ENCODE peak calls at places on chromosomes 12 and 14, in five cellular contexts. G is neural progenitor cell, E is fibroblast of the aortic adventitia, T is heart right ventricle, N is left lung. F is an unnamed sample.

GRCh38 chr12:58593557-58594304 is 326.6 kb downstream of the LRIG3 start:
- DNase-seq in T (no peak), E (peak), G (no peak), N (no peak), F (no peak)

GRCh38 chr12:124759841-124760508 is 103.7 kb downstream of the SCARB1 start:
- DNase-seq in N (no peak), E (no peak), G (no peak), T (no peak), F (no peak)

GRCh38 chr12:12890815-12891645 is at the start of gene GPRC5A:
- DNase-seq in T (peak), N (peak), E (peak), G (peak), F (peak)

GRCh38 chr12:67069451-67070306 is 199.5 kb upstream of the CAND1 start:
- DNase-seq in E (no peak), N (peak), T (no peak), G (peak), F (no peak)

GRCh38 chr14:59428581-59429012 is 36.6 kb downstream of the GPR135 start:
- DNase-seq in T (no peak), E (peak), N (no peak), G (no peak), F (peak)

GRCh38 chr12:66268562-66268961 is 33.7 kb upstream of the HELB start:
- DNase-seq in E (no peak), T (no peak), N (no peak), G (no peak), F (no peak)

GRCh38 chr12:65996146-65996545 is 134.4 kb downstream of the LLPH start:
- DNase-seq in E (no peak), G (no peak), T (no peak), N (no peak), F (no peak)

GRCh38 chr12:111462134-111462821 is 56.6 kb downstream of the SH2B3 start:
- DNase-seq in G (no peak), N (no peak), T (no peak), E (peak), F (peak)

GRCh38 chr14:81400852-81401251 is 728 bp upstream of the STON2 start:
- DNase-seq in E (peak), N (no peak), G (peak), T (peak), F (peak)

GRCh38 chr12:100995201-100995600 is 200.6 kb downstream of the ANO4 start:
- DNase-seq in N (no peak), T (no peak), G (peak), E (peak), F (peak)

GRCh38 chr14:62743569-62743968 is 301.7 kb downstream of the KCNH5 start:
- DNase-seq in G (no peak), N (no peak), E (no peak), T (no peak), F (no peak)

GRCh38 chr12:27158322-27158721 is 75.9 kb upstream of the C12orf71 start:
- DNase-seq in G (peak), E (no peak), T (no peak), N (no peak), F (no peak)

GRCh38 chr14:50347521-50347920 is 35.4 kb downstream of the DMAC2L start:
- DNase-seq in E (peak), G (no peak), N (no peak), T (no peak), F (peak)

GRCh38 chr14:92927396-92928257 is 4.7 kb downstream of the CHGA start:
- DNase-seq in E (no peak), G (no peak), N (peak), T (no peak), F (no peak)

GRCh38 chr12:25557830-25558436 is 4.8 kb upstream of the LMNTD1 start:
- DNase-seq in N (no peak), T (no peak), G (peak), E (peak), F (peak)

GRCh38 chr12:92021665-92022033 is 124.0 kb downstream of the BTG1 start:
- DNase-seq in E (no peak), T (no peak), G (peak), N (no peak), F (no peak)

GRCh38 chr12:50403001-50403440 is 2.3 kb downstream of the LARP4 start:
- DNase-seq in N (no peak), T (no peak), E (no peak), G (no peak), F (no peak)
- H3K4me3 ChIP-seq in N (peak), T (peak), E (peak), G (peak), F (peak)

DNA sequence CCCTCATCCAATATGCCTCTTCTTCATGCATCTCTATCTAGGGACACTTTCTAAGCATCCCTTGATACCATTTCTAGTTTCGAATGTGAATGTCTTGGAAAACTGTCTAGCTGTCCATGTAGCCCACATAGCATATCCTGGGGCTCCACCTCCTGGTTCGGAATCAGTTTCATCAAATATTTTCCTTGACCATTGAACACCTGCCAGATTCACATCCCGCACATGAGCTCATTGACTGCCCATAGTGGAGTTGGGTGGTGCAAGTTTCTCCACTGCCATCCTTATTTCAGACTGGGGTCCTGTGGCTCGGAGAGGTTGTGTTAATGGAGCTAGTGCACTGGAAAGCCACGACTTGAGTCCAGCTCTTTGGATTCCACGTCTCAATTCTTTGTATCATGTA is 58.6 kb upstream of the TMEM263 start:
- DNase-seq in N (no peak), G (no peak), T (no peak), E (peak), F (peak)
- TF ChIP-seq CTCF in N (no peak), G (no peak), T (no peak), E (no peak), F (no peak)

GRCh38 chr14:20652996-20653975 is 11.8 kb upstream of the OR6S1 start:
- DNase-seq in E (peak), G (peak), N (peak), T (no peak), F (peak)
- H3K4me3 ChIP-seq in E (peak), G (peak), N (no peak), T (no peak), F (peak)

DNA sequence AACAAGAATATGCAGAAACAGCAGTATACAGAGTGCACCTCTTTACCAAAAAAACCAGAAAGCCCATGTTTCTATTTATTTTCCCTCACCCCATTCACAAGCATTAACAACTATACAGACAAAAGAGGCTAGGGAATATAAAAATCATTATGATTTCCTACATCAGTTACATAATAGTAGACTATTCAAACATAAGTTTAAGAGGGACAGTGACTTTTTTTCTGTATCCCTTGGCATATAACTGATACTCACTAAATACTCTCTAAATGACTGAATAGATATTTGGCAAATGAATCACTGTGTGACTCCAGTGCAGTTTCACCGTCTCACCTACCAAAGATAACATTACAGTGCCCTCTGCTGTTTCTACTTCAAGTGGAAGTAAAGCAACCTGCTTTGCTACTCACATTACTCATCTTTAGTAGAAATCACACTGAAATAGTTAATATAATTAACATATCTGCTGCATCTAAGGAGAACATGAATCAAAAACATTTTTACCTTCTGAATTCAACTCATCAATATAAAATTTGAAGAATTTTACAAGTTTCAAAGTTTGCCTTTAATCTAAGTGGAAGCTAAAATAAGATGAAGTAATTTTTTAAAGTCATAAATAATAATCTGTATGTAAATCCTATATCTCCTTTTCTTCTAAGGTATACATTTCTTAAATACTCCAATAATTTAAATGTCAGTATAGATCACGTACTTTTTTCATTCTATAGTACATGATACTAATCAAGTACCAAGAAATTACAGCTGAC is 103.8 kb downstream of the OSBPL8 start:
- DNase-seq in G (peak), N (no peak), E (peak), T (no peak), F (peak)
- TF ChIP-seq CTCF in G (peak), N (peak), E (peak), T (peak), F (peak)

GRCh38 chr12:30880061-30880460 is 46.5 kb upstream of the TSPAN11 start:
- DNase-seq in T (no peak), N (no peak), E (peak), G (peak), F (no peak)

GRCh38 chr12:30880813-30881212 is 45.7 kb upstream of the TSPAN11 start:
- DNase-seq in G (no peak), N (no peak), E (no peak), T (no peak), F (no peak)

GRCh38 chr12:30885321-30885720 is 41.2 kb upstream of the TSPAN11 start:
- DNase-seq in N (no peak), E (no peak), T (no peak), G (no peak), F (no peak)

GRCh38 chr12:30884804-30885203 is 41.7 kb upstream of the TSPAN11 start:
- DNase-seq in T (no peak), G (no peak), E (no peak), N (no peak), F (no peak)

DNA sequence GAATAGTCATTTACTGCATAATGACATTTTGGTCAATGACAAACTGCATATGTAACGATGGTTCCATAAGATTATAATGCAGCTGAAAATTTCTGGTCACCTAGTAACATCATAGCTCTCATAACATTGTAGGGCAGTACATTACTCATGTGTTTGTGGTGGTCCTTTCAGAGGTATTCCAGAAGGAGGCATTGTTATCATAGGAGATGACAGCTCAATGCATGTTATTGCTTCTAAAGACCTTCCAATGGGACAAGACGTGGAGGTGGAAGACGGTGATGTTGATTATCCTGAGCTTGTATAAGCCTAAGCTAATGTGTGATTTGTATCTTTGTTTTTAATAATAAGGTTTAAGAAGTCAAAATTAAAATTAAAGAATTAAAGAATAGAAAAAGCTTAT is 43.8 kb upstream of the TSPAN11 start:
- DNase-seq in G (no peak), N (no peak), E (peak), T (no peak), F (no peak)
- H3K4me3 ChIP-seq in G (no peak), N (no peak), E (no peak), T (no peak), F (no peak)